ENCODE peak calls at places on chromosomes 2 and 18, in nine cellular contexts. M, Q, T, R, O, C, W, F and J are unnamed samples.

GRCh38 chr2:101119431-101119830 is 31.8 kb downstream of the TBC1D8 start:
- DNase-seq in T (no peak), F (no peak), Q (no peak), M (no peak), W (peak; percentile 71), O (peak; percentile 88), C (no peak), R (no peak), J (no peak)

GRCh38 chr18:13254971-13255927 is 36.7 kb downstream of the LDLRAD4 start:
- DNase-seq in M (no peak), T (no peak), C (no peak), Q (peak; percentile 40), W (no peak), F (no peak), R (no peak), O (no peak), J (no peak)

GRCh38 chr2:173963323-173963816 is 1.8 kb downstream of the SP3 start:
- DNase-seq in Q (no peak), F (peak; percentile 76), M (peak; percentile 76), C (peak; percentile 78), T (no peak), R (peak; percentile 64), W (no peak), O (no peak), J (no peak)

GRCh38 chr18:69444221-69444620 is 43.5 kb downstream of the DOK6 start:
- DNase-seq in T (no peak), F (no peak), O (no peak), C (no peak), W (no peak), R (no peak), Q (no peak), M (no peak), J (no peak)

GRCh38 chr2:209638346-209638745 is 133.3 kb upstream of the UNC80 start:
- DNase-seq in M (peak; percentile 7), R (no peak), O (no peak), F (no peak), T (peak; percentile 54), Q (no peak), C (peak; percentile 69), W (no peak), J (peak; percentile 11)

GRCh38 chr2:57160976-57161375 is 885.6 kb upstream of the VRK2 start:
- DNase-seq in M (no peak), O (no peak), Q (no peak), W (no peak), T (no peak), F (no peak), R (no peak), C (no peak), J (no peak)

GRCh38 chr2:23602113-23602512 is 217.1 kb downstream of the KLHL29 start:
- DNase-seq in O (no peak), F (no peak), W (no peak), C (peak; percentile 41), M (peak; percentile 53), Q (peak; percentile 66), T (no peak), R (no peak), J (peak; percentile 51)

GRCh38 chr2:8682719-8683667 is 1.1 kb downstream of the ID2 start:
- DNase-seq in F (peak; percentile 63), T (no peak), W (peak; percentile 61), R (peak; percentile 65), M (peak; percentile 51), C (no peak), Q (peak; percentile 88), O (peak; percentile 37), J (no peak)

GRCh38 chr2:240835528-240835927 is 15.5 kb upstream of the KIF1A start:
- DNase-seq in O (no peak), T (no peak), R (no peak), M (no peak), W (no peak), F (no peak), Q (peak; percentile 50), C (no peak), J (no peak)

GRCh38 chr2:232887171-232887850 is 17.2 kb downstream of the SNORC start:
- DNase-seq in O (no peak), W (no peak), R (no peak), M (peak; percentile 43), F (no peak), C (no peak), Q (peak; percentile 45), T (no peak), J (no peak)

GRCh38 chr2:239519081-239519920 is 118.5 kb upstream of the HDAC4 start:
- DNase-seq in Q (peak; percentile 69), F (no peak), M (no peak), O (no peak), W (no peak), C (no peak), T (no peak), R (peak; percentile 22), J (no peak)

GRCh38 chr2:178280261-178280852 is 86.0 kb downstream of the OSBPL6 start:
- DNase-seq in F (peak; percentile 70), W (no peak), C (peak; percentile 66), T (no peak), O (no peak), M (peak; percentile 57), R (peak; percentile 38), Q (no peak), J (no peak)

DNA sequence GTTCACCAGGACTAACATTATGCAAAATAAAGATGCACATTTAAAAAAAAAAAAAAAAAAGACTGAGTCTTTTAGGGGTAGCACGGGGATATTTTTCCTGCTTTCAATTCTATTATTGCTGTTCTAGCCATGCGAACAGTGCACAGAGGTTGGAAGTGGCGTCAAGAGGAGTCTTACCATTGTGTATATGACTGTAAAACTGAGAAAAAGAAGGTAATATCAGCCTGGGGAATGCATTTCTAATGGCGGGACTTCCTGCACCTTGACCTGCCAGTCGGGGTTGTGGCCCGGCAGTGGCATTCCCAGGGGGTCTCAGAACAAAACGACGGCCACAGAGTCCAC is 48.5 kb upstream of the ATP6V1B1 start:
- DNase-seq in O (no peak), C (no peak), F (no peak), Q (no peak), T (no peak), M (no peak), W (no peak), R (no peak), J (no peak)
- H3K4me3 ChIP-seq in O (peak overlapping the region; percentile 31), C (no peak overlapping the region), F (peak overlapping the region; percentile 30), Q (peak overlapping the region; percentile 25), T (no peak overlapping the region), M (peak overlapping the region; percentile 61), W (no peak overlapping the region), R (no peak overlapping the region), J (no peak overlapping the region)

GRCh38 chr2:109448946-109449788 is 164.6 kb downstream of the SEPTIN10 start:
- DNase-seq in T (no peak), M (peak; percentile 6), F (no peak), W (peak; percentile 44), C (no peak), R (peak; percentile 73), O (no peak), Q (peak; percentile 62), J (no peak)
- TF ChIP-seq CTCF in T (peak; percentile 16), M (no peak), F (peak; percentile 29), W (no peak), C (no peak), R (no peak), O (no peak), Q (no peak), J (no peak)

GRCh38 chr2:158779621-158780020 is 15.5 kb upstream of the DAPL1 start:
- DNase-seq in C (no peak), F (no peak), W (no peak), M (no peak), R (no peak), T (no peak), Q (no peak), O (no peak), J (no peak)

GRCh38 chr2:158781562-158781961 is 13.6 kb upstream of the DAPL1 start:
- DNase-seq in W (no peak), T (no peak), O (no peak), R (no peak), Q (no peak), F (no peak), M (peak; percentile 37), C (no peak), J (no peak)

GRCh38 chr2:158782126-158782525 is 13.0 kb upstream of the DAPL1 start:
- DNase-seq in F (no peak), C (no peak), Q (no peak), W (no peak), O (no peak), M (no peak), T (no peak), R (no peak), J (no peak)

GRCh38 chr2:158783923-158784322 is 11.2 kb upstream of the DAPL1 start:
- DNase-seq in Q (no peak), W (no peak), T (no peak), M (no peak), R (no peak), C (no peak), F (no peak), O (no peak), J (no peak)

DNA sequence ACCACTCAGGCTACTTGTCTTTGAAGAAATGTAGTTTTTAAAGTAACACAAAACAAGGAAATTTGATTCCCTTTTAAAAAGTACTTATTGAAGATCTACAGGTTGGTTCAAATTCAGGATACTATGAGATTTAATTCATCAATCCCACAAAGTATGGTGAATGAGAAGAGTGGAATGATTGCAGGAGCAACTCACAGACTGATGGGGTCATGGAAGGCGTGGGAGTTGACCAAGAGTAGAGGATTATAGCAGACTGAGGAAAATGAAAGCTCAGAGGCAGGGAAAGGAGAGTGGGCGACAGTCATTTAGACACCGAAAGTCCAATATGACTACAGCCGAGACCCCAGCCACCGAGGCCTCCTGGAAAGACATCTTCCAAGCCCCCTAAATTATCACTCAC is 12.5 kb upstream of the DAPL1 start:
- DNase-seq in T (no peak), C (no peak), R (no peak), W (no peak), O (no peak), F (no peak), Q (no peak), M (no peak), J (no peak)
- H3K27ac ChIP-seq in T (peak overlapping the region; percentile 51), C (no peak overlapping the region), R (no peak overlapping the region), W (no peak overlapping the region), O (no peak overlapping the region), F (no peak overlapping the region), Q (no peak overlapping the region), M (no peak overlapping the region), J (no peak overlapping the region)

GRCh38 chr2:27952070-27952469 is 61.5 kb downstream of the BABAM2 start:
- DNase-seq in C (no peak), M (no peak), F (no peak), T (no peak), O (no peak), Q (no peak), W (no peak), R (no peak), J (no peak)

GRCh38 chr2:27943138-27943537 is 52.6 kb downstream of the BABAM2 start:
- DNase-seq in C (no peak), F (no peak), T (no peak), R (no peak), M (no peak), Q (no peak), W (no peak), O (no peak), J (no peak)

GRCh38 chr2:27942612-27943011 is 52.1 kb downstream of the BABAM2 start:
- DNase-seq in R (no peak), F (no peak), Q (no peak), W (no peak), O (no peak), M (no peak), C (no peak), T (no peak), J (no peak)

DNA sequence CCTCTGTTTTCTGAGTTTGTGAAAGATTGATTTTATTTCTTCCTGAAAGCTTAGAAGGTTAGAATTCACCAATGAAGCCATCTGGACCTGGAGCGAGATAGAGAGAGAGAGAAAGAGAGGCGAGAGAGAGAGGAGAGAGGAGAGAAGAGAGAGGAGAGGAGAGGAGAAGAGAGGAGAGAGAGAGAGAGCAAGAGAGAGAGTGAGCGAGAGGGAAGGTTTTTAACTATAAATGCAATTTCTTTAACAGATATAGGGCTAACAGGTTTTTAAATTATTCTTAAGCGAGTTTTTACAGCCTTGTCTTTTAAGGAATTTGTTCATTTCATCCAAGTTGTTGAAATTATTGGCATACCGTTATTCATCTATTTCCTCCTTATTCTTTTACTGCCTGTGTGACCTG is 56.0 kb downstream of the BABAM2 start:
- DNase-seq in W (no peak), O (no peak), R (no peak), C (no peak), Q (no peak), F (no peak), T (no peak), M (no peak), J (no peak)
- H3K4me3 ChIP-seq in W (no peak overlapping the region), O (no peak overlapping the region), R (peak overlapping the region; percentile 31), C (no peak overlapping the region), Q (no peak overlapping the region), F (no peak overlapping the region), T (no peak overlapping the region), M (peak overlapping the region; percentile 10), J (no peak overlapping the region)